ENCODE peak calls at places on chromosome 19, in six cellular contexts. R is cardiac muscle cell, J is vagina, S is neural progenitor cell, N is tibial nerve, W is HFF-Myc. U is an unnamed sample.

GRCh38 chr19:294819-295686 is 3.9 kb upstream of the PLPP2 start:
- DNase-seq in W (no peak), R (peak), N (no peak), J (no peak), S (peak), U (no peak)

GRCh38 chr19:7632340-7633203 is 947 bp downstream of the PCP2 start:
- DNase-seq in N (no peak), S (no peak), R (no peak), W (no peak), J (no peak), U (no peak)

GRCh38 chr19:33435706-33436359 is 62.3 kb downstream of the CEBPG start:
- DNase-seq in S (no peak), N (no peak), J (no peak), W (no peak), R (no peak), U (no peak)

GRCh38 chr19:53879145-53880037 is 2.6 kb upstream of the PRKCG start:
- DNase-seq in R (peak), S (peak), N (peak), W (peak), J (peak), U (peak)

GRCh38 chr19:43643326-43643725 is 3.7 kb upstream of the CADM4 start:
- DNase-seq in S (no peak), R (no peak), N (no peak), J (no peak), W (no peak), U (no peak)

GRCh38 chr19:49938662-49939061 is 9.4 kb upstream of the NUP62 start:
- DNase-seq in R (no peak), N (no peak), J (no peak), S (no peak), W (no peak), U (no peak)

GRCh38 chr19:54708781-54709180 is 15.5 kb upstream of the KIR3DL3 start:
- DNase-seq in N (no peak), R (no peak), J (no peak), S (no peak), W (no peak), U (peak)

GRCh38 chr19:18514800-18515682 is 6.8 kb downstream of the ELL start:
- DNase-seq in S (no peak), N (no peak), R (peak), W (no peak), J (no peak), U (peak)

GRCh38 chr19:42352216-42352892 is 26.9 kb downstream of the MEGF8 start:
- DNase-seq in R (no peak), N (no peak), S (peak), W (peak), J (no peak), U (no peak)

GRCh38 chr19:42282036-42282762 is 13.1 kb downstream of the CIC start:
- DNase-seq in R (no peak), N (no peak), W (no peak), J (no peak), S (peak), U (peak)

GRCh38 chr19:49978324-49978723 is 17.4 kb upstream of the SIGLEC11 start:
- DNase-seq in N (no peak), J (no peak), W (no peak), S (no peak), R (no peak), U (no peak)

GRCh38 chr19:55643003-55643732 is at the start of gene ZNF581:
- DNase-seq in R (peak), N (no peak), W (peak), J (no peak), S (peak), U (peak)

GRCh38 chr19:29873801-29874575 is 62.2 kb downstream of the CCNE1 start:
- DNase-seq in W (no peak), N (no peak), J (no peak), S (no peak), R (no peak), U (no peak)

GRCh38 chr19:51398096-51398704 is 7.8 kb upstream of the C19orf84 start:
- DNase-seq in J (no peak), R (peak), N (no peak), S (peak), W (no peak), U (no peak)

GRCh38 chr19:4456566-4456842 is 1.1 kb downstream of the UBXN6 start:
- DNase-seq in R (peak), J (no peak), S (peak), W (no peak), N (no peak), U (no peak)

GRCh38 chr19:41734585-41734984 is 20.7 kb upstream of the CEACAM6 start:
- DNase-seq in W (no peak), J (no peak), R (no peak), S (no peak), N (no peak), U (peak)

GRCh38 chr19:24069907-24070657 is 16.9 kb upstream of the ZNF254 start:
- DNase-seq in W (no peak), J (no peak), R (no peak), S (no peak), N (no peak), U (no peak)

GRCh38 chr19:28726533-28726932 is 486.4 kb downstream of the UQCRFS1 start:
- DNase-seq in J (no peak), S (no peak), W (no peak), R (no peak), N (no peak), U (no peak)

GRCh38 chr19:15264933-15265206 is 32.6 kb upstream of the EPHX3 start:
- DNase-seq in R (no peak), S (no peak), N (no peak), J (no peak), W (no peak), U (no peak)

GRCh38 chr19:49840736-49841249 is 10.2 kb upstream of the PTOV1 start:
- DNase-seq in W (no peak), R (no peak), S (no peak), N (no peak), J (no peak), U (no peak)

GRCh38 chr19:19548915-19549537 is 11.0 kb downstream of the CILP2 start:
- DNase-seq in R (peak), J (no peak), N (no peak), S (no peak), W (no peak), U (no peak)

GRCh38 chr19:57778358-57778757 is 8.9 kb downstream of the ZNF586 start:
- DNase-seq in N (no peak), S (no peak), W (no peak), R (no peak), J (no peak), U (no peak)
- H3K4me3 ChIP-seq in N (no peak), S (no peak), W (no peak), R (no peak), J (no peak), U (no peak)

GRCh38 chr19:45924891-45925447 is 10.4 kb upstream of the NANOS2 start:
- DNase-seq in W (no peak), J (no peak), S (no peak), N (no peak), R (no peak), U (no peak)

GRCh38 chr19:45920458-45920857 is 5.9 kb upstream of the NANOS2 start:
- DNase-seq in N (no peak), W (no peak), J (no peak), S (no peak), R (no peak), U (no peak)

GRCh38 chr19:45918721-45919120 is 4.1 kb upstream of the NANOS2 start:
- DNase-seq in S (no peak), J (no peak), N (no peak), W (no peak), R (no peak), U (no peak)

GRCh38 chr19:45919678-45920077 is 5.1 kb upstream of the NANOS2 start:
- DNase-seq in N (no peak), R (no peak), S (no peak), W (no peak), J (no peak), U (no peak)

GRCh38 chr19:45922281-45922680 is 7.7 kb upstream of the NANOS2 start:
- DNase-seq in R (no peak), J (no peak), S (peak), N (no peak), W (no peak), U (no peak)
- TF ChIP-seq CTCF in R (peak), J (no peak), S (peak), N (no peak), W (peak), U (no peak)

GRCh38 chr19:34675919-34676318 is 1.0 kb downstream of the SCGB2B2 start:
- DNase-seq in R (no peak), W (no peak), N (no peak), S (no peak), J (no peak), U (no peak)

GRCh38 chr19:34676697-34677385 is at the start of gene SCGB2B2:
- DNase-seq in S (no peak), J (no peak), W (peak), N (peak), R (no peak), U (peak)

GRCh38 chr19:34678085-34678412 is 571 bp downstream of the ZNF302 start:
- DNase-seq in S (no peak), N (no peak), J (no peak), R (no peak), W (no peak), U (no peak)

GRCh38 chr19:34678421-34678820 is 943 bp downstream of the ZNF302 start:
- DNase-seq in R (no peak), S (no peak), J (no peak), N (no peak), W (no peak), U (no peak)

DNA sequence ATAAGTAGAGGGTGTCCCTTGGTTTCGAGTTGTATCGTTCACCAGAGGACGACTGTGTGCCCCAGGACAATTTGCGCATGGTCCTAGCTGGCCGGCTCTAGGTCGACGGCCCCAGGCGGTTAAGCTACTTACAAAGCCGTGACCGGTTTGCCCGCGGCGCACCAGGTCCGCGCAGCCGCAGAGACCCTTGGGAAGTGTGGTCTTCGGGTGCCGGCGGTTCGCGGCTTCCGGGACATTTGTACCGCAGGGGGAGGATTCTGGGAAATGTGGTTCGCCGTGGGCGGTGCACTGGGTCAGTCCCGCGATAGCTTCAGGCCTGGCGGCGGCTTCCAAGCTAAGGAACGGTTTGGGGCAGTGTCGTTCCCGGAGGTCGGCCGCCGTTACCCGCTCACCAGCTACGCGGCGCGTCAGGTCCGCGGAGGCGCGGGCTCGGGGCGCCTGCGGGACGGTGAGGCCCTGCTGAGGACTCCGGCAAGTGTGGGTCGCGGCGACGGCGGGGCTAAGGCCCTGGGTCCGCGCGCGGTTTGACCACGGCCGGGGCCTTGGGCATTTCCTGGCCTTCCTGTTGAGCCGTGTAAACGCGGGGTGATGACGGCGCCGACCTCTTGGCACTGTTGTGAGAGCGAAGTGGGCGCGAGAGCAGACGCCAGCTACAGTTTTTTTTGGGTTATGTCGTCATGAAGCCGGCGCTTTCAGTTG is at the start of gene ZNF302:
- DNase-seq in R (peak), W (peak), J (peak), N (peak), S (peak), U (peak)
- H3K4me3 ChIP-seq in R (peak), W (peak), J (peak), N (peak), S (peak), U (peak)

DNA sequence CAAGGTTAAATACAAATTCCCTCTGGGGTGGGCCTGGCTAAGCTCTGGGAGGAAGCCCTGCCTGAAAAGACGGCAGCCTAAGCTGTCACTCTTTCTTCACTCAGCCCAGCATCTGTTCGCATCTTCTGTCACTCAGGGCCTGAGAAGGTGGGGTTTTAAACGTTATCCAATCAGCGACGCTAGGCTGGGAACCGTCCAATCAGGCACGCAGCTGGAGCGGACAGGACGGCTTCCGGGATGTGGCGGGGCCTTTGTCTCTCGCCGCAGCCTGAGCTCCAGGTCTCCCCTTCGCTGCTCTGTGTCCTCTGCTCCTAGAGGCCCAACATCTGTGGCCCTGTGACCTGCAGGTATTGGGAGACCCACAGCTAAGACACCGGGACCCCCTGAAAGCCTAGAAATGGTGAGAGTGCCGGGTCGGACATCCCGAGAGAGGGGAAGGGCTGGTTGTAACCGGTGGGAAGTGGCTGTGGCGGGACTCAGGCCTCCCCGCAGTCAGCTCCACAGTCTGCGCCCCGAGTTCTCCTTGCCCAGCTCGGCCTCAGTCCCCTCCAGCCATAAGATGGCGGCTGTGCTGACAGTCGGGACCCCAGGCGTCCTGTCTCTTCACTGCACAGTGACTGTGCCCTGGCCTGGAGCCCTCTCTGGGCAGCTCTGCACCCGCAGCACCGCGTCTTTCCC is at the start of gene ZNF431:
- DNase-seq in S (peak), W (peak), N (peak), J (peak), R (peak), U (peak)
- TF ChIP-seq CTCF in S (no peak), W (no peak), N (no peak), J (no peak), R (no peak), U (no peak)

DNA sequence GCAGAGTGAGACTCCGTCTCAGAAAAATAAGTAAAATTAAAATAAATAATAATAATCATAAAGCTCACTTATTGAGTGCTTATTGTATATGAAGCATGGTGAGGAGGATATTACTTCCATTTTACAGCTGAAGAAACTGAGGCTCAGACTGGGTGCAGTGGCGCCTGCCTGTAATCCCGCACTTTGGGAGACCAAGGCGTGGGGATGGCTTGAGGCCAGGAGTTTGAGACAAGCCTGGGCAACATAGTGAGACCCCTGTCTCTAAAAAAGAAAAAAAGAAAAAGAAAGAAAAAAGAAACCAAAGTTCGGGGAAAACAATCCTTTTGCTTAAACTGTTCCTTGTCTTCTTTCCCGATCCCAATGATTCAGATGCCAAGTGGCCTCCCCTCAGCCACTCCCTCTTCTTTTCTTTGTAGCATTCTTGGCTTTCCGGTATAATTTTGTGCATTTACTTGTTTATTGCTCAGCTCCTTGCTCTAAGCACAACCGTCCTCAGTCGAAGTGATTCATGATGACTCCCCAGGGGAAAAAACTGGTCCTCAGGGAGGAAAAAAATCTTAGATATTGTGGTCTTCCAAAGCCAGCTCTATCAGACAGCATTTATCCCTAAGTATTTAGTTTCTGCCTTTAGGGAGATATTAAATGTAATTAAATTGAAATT is 969 bp upstream of the EIF3G start:
- DNase-seq in J (no peak), N (no peak), W (no peak), R (peak), S (no peak), U (no peak)
- H3K4me3 ChIP-seq in J (no peak), N (peak), W (no peak), R (no peak), S (no peak), U (peak)

GRCh38 chr19:11141937-11142527 is 13.6 kb downstream of the SPC24 start:
- DNase-seq in J (no peak), W (no peak), S (no peak), N (no peak), R (no peak), U (no peak)
- TF ChIP-seq CTCF in J (no peak), W (no peak), S (no peak), N (no peak), R (no peak), U (no peak)

GRCh38 chr19:3057275-3057714 is 5.0 kb downstream of the TLE5 start:
- DNase-seq in R (peak), J (no peak), N (peak), W (no peak), S (no peak), U (peak)
- H3K4me3 ChIP-seq in R (no peak), J (peak), N (peak), W (no peak), S (no peak), U (peak)

DNA sequence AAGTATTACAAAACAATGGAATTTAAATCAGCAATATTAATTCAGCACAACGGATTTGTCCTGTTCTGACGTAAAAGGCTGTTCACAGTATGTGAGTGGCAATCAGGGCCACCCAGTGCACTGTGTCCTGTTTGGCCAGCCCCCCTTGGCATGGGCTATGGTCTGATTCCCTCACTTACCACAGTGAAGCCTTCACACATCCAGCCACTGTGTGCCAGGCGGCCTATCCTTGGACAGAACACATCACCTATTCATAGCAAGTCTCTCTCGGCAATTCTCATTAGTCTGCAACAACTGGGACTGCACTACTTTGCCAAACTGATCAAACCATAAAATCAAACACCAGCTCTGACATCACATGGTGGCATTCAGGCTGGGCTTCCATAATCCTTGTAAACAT is 221.5 kb upstream of the TSHZ3 start:
- DNase-seq in S (no peak), J (no peak), N (no peak), R (no peak), W (no peak), U (peak)
- TF ChIP-seq CTCF in S (no peak), J (no peak), N (no peak), R (no peak), W (no peak), U (no peak)

GRCh38 chr19:13066933-13067831 is 35.5 kb downstream of the LYL1 start:
- DNase-seq in R (no peak), J (no peak), S (no peak), W (no peak), N (no peak), U (no peak)
- H3K4me3 ChIP-seq in R (no peak), J (no peak), S (no peak), W (no peak), N (no peak), U (no peak)

U was measured in coronary artery.